ENCODE peak calls at places on chromosomes 2 and 18, in eight cellular contexts. T, B, A, E, Y, S, U and G are unnamed samples.

GRCh38 chr18:29501952-29502351 is 1325.0 kb upstream of the CDH2 start:
- DNase-seq in T (no peak), B (no peak), A (no peak), E (no peak), Y (peak; percentile 45), S (no peak), U (peak; percentile 79), G (no peak)

GRCh38 chr2:130854301-130854700 is 17.6 kb downstream of the ARHGEF4 start:
- DNase-seq in T (no peak), B (no peak), A (no peak), E (no peak), Y (no peak), S (peak; percentile 29), U (no peak), G (no peak)

GRCh38 chr2:211928186-211928585 is 610.4 kb downstream of the ERBB4 start:
- DNase-seq in T (no peak), B (no peak), A (no peak), E (no peak), Y (no peak), S (no peak), U (no peak), G (no peak)

GRCh38 chr2:48274040-48274439 is 255.9 kb upstream of the STON1 start:
- DNase-seq in T (no peak), B (no peak), A (no peak), E (no peak), Y (no peak), S (no peak), U (no peak), G (no peak)

GRCh38 chr18:25164837-25165791 is 186.9 kb downstream of the ZNF521 start:
- DNase-seq in T (no peak), B (no peak), A (no peak), E (no peak), Y (no peak), S (no peak), U (peak; percentile 59), G (no peak)

GRCh38 chr2:223815186-223815883 is 22.0 kb downstream of the AP1S3 start:
- DNase-seq in T (no peak), B (peak; percentile 73), A (no peak), E (no peak), Y (peak; percentile 42), S (no peak), U (peak; percentile 95), G (no peak)

GRCh38 chr2:126145752-126146151 is 510.2 kb upstream of the GYPC start:
- DNase-seq in T (no peak), B (no peak), A (no peak), E (no peak), Y (no peak), S (no peak), U (no peak), G (no peak)

GRCh38 chr18:23671564-23671963 is 8.9 kb upstream of the ANKRD29 start:
- DNase-seq in T (no peak), B (no peak), A (no peak), E (no peak), Y (no peak), S (no peak), U (no peak), G (no peak)

GRCh38 chr18:76982038-76982437 is 150.5 kb downstream of the MBP start:
- DNase-seq in T (no peak), B (no peak), A (peak; percentile 46), E (no peak), Y (no peak), S (no peak), U (no peak), G (no peak)

GRCh38 chr18:55780591-55781071 is 192.6 kb upstream of the TCF4 start:
- DNase-seq in T (no peak), B (no peak), A (no peak), E (no peak), Y (no peak), S (no peak), U (peak; percentile 64), G (no peak)

GRCh38 chr2:17059452-17059851 is 393.8 kb upstream of the CYRIA start:
- DNase-seq in T (no peak), B (no peak), A (no peak), E (no peak), Y (no peak), S (no peak), U (no peak), G (no peak)

GRCh38 chr18:30985753-30986152 is 56.8 kb downstream of the DSC3 start:
- DNase-seq in T (no peak), B (no peak), A (no peak), E (no peak), Y (no peak), S (no peak), U (no peak), G (no peak)

GRCh38 chr2:72995420-72996151 is 75.9 kb downstream of the SFXN5 start:
- DNase-seq in T (no peak), B (no peak), A (no peak), E (no peak), Y (no peak), S (peak; percentile 32), U (no peak), G (no peak)

GRCh38 chr2:18378020-18378653 is 182.3 kb downstream of the RDH14 start:
- DNase-seq in T (no peak), B (peak; percentile 44), A (peak; percentile 24), E (peak; percentile 27), Y (no peak), S (no peak), U (peak; percentile 68), G (peak; percentile 10)